ENCODE peak calls at places on chromosomes 4 and X, in four cellular contexts. X is fibroblast of pulmonary artery, D is transverse colon, V is upper lobe of left lung. P is an unnamed sample.

GRCh38 chr4:2059034-2059725 is at the start of gene NAT8L:
- DNase-seq in D (no peak), V (no peak), X (no peak), P (no peak)

GRCh38 chr4:59249110-59249509 is 1951.0 kb upstream of the ADGRL3 start:
- DNase-seq in V (no peak), X (no peak), D (no peak), P (no peak)

GRCh38 chr4:71009091-71009490 is 15.6 kb downstream of the DCK start:
- DNase-seq in V (no peak), X (peak), D (no peak), P (no peak)

GRCh38 chrX:47446971-47447370 is 36.1 kb downstream of the ZNF41 start:
- DNase-seq in D (no peak), V (no peak), X (no peak), P (no peak)

GRCh38 chrX:67612231-67612630 is 68.4 kb downstream of the AR start:
- DNase-seq in D (no peak), V (no peak), X (no peak), P (no peak)

GRCh38 chrX:14926471-14926870 is 53.2 kb downstream of the MOSPD2 start:
- DNase-seq in X (no peak), D (no peak), V (no peak), P (no peak)

GRCh38 chrX:41759817-41760216 is 35.8 kb downstream of the GPR82 start:
- DNase-seq in V (no peak), D (no peak), X (peak), P (peak)

GRCh38 chr4:106371166-106371565 is 2.6 kb upstream of the GIMD1 start:
- DNase-seq in V (no peak), X (no peak), D (no peak), P (no peak)

GRCh38 chr4:189200346-189200745 is 740.3 kb upstream of the FRG1 start:
- DNase-seq in V (no peak), D (no peak), X (no peak), P (no peak)

GRCh38 chrX:16278927-16279326 is 111.6 kb downstream of the MAGEB17 start:
- DNase-seq in X (no peak), D (no peak), V (no peak), P (no peak)

GRCh38 chrX:133415276-133416105 is at the start of gene GPC4:
- DNase-seq in X (peak), D (peak), V (peak), P (no peak)

GRCh38 chr4:11404431-11404830 is 24.3 kb downstream of the HS3ST1 start:
- DNase-seq in X (no peak), D (no peak), V (no peak), P (no peak)

GRCh38 chr4:140754918-140755810 is 1.0 kb downstream of the TBC1D9 start:
- DNase-seq in V (no peak), D (no peak), X (peak), P (no peak)

GRCh38 chrX:154401045-154401799 is 3.0 kb downstream of the RPL10 start:
- DNase-seq in V (no peak), D (no peak), X (no peak), P (no peak)

GRCh38 chr4:60863442-60863841 is 336.7 kb upstream of the ADGRL3 start:
- DNase-seq in V (no peak), X (no peak), D (no peak), P (no peak)

GRCh38 chr4:3500111-3500510 is 32.1 kb downstream of the LRPAP1 start:
- DNase-seq in D (no peak), X (no peak), V (no peak), P (no peak)

GRCh38 chr4:153152453-153153338 is 51.5 kb upstream of the TRIM2 start:
- DNase-seq in V (peak), D (peak), X (no peak), P (no peak)

GRCh38 chr4:145782756-145783155 is 102.8 kb downstream of the C4orf51 start:
- DNase-seq in X (no peak), V (no peak), D (no peak), P (no peak)

GRCh38 chr4:15234585-15235126 is 193.2 kb upstream of the C1QTNF7 start:
- DNase-seq in V (no peak), X (peak), D (no peak), P (peak)

GRCh38 chr4:112145820-112146813 is 863 bp downstream of the FAM241A start:
- DNase-seq in V (peak), D (peak), X (peak), P (no peak)

GRCh38 chrX:64843224-64843623 is 133.0 kb downstream of the ZC4H2 start:
- DNase-seq in X (no peak), V (no peak), D (no peak), P (no peak)

GRCh38 chr4:187179086-187180070 is 455.7 kb upstream of the FAT1 start:
- DNase-seq in D (no peak), V (no peak), X (no peak), P (no peak)

GRCh38 chr4:114087596-114088230 is 108.3 kb upstream of the ARSJ start:
- DNase-seq in V (no peak), X (peak), D (no peak), P (peak)

GRCh38 chrX:11040405-11040804 is 70.7 kb upstream of the HCCS start:
- DNase-seq in D (no peak), X (no peak), V (no peak), P (no peak)

GRCh38 chr4:52173470-52174055 is 122.5 kb downstream of the SPATA18 start:
- DNase-seq in X (peak), D (no peak), V (no peak), P (no peak)

GRCh38 chr4:52172166-52172565 is 121.1 kb downstream of the SPATA18 start:
- DNase-seq in D (no peak), V (no peak), X (peak), P (no peak)
- TF ChIP-seq CTCF in D (peak), V (no peak), X (peak), P (no peak)

DNA sequence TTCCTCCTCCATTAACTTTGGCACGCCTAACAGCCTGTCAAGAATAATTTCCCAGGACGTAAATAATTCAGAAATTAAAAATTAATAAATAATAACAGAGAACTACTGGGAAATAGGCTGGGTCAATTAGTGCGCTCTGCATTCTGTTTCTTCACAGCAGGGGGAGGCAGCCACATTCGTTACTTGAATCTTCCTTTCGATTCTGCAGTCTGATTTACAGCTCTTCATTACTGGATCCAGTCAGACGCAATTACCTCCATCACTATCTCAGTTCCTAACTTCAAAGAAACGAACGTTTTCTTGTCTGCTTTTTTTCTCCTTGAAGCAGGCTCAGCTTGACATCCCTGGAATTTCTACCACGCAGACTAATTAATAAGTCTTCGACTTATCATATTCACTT is 9.0 kb upstream of the RPL34 start:
- DNase-seq in D (no peak), X (peak), V (no peak), P (peak)
- TF ChIP-seq CTCF in D (no peak), X (peak), V (no peak), P (peak)

GRCh38 chr4:55880652-55881280 is 27.3 kb downstream of the EXOC1 start:
- DNase-seq in X (no peak), V (no peak), D (no peak), P (no peak)
- TF ChIP-seq CTCF in X (no peak), V (no peak), D (no peak), P (no peak)

GRCh38 chr4:161256716-161257115 is 907.1 kb downstream of the FSTL5 start:
- DNase-seq in X (no peak), D (no peak), V (no peak), P (no peak)
- TF ChIP-seq CTCF in X (no peak), D (no peak), V (no peak), P (peak)

GRCh38 chrX:20361890-20362262 is 95.2 kb upstream of the RPS6KA3 start:
- DNase-seq in V (peak), D (no peak), X (peak), P (no peak)
- TF ChIP-seq CTCF in V (no peak), D (no peak), X (no peak), P (no peak)

GRCh38 chrX:121254336-121254735 is 206.9 kb downstream of the GLUD2 start:
- DNase-seq in X (peak), V (no peak), D (no peak), P (no peak)
- TF ChIP-seq CTCF in X (peak), V (no peak), D (no peak), P (no peak)

GRCh38 chr4:102575369-102576129 is 74.4 kb downstream of the NFKB1 start:
- DNase-seq in V (no peak), D (no peak), X (no peak), P (peak)
- TF ChIP-seq CTCF in V (no peak), D (no peak), X (no peak), P (no peak)

GRCh38 chr4:41963105-41963504 is 18.5 kb upstream of the DCAF4L1 start:
- DNase-seq in X (peak), V (no peak), D (no peak), P (no peak)
- TF ChIP-seq CTCF in X (peak), V (no peak), D (peak), P (no peak)

P was measured in astrocyte of the cerebellum.